ENCODE peak calls at places on chromosome 1, in nine cellular contexts. X, W, R, L, B, O, U, Z and J are unnamed samples.

GRCh38 chr1:78491311-78492071 is 717 bp downstream of the PTGFR start:
- DNase-seq in X (no peak), W (peak; percentile 46), R (peak; percentile 67), L (no peak), B (peak; percentile 61), O (no peak), U (no peak), Z (peak; percentile 63), J (no peak)

GRCh38 chr1:21325231-21325718 is 35.0 kb upstream of the ECE1 start:
- DNase-seq in X (peak; percentile 41), W (peak; percentile 46), R (no peak), L (peak; percentile 87), B (no peak), O (no peak), U (no peak), Z (no peak), J (no peak)

GRCh38 chr1:54614558-54614957 is 8.8 kb downstream of the FAM151A start:
- DNase-seq in X (no peak), W (peak; percentile 14), R (no peak), L (peak; percentile 39), B (no peak), O (no peak), U (no peak), Z (no peak), J (no peak)

GRCh38 chr1:225919906-225920305 is 4.1 kb downstream of the PYCR2 start:
- DNase-seq in X (no peak), W (peak; percentile 74), R (peak; percentile 94), L (no peak), B (peak; percentile 85), O (no peak), U (no peak), Z (peak; percentile 92), J (no peak)

GRCh38 chr1:94237291-94238226 is at the start of gene ARHGAP29:
- DNase-seq in X (peak; percentile 37), W (peak; percentile 89), R (peak; percentile 86), L (peak; percentile 93), B (peak; percentile 59), O (peak; percentile 42), U (peak; percentile 9), Z (peak; percentile 94), J (no peak)

GRCh38 chr1:35886606-35887431 is 3.8 kb downstream of the AGO1 start:
- DNase-seq in X (peak; percentile 20), W (no peak), R (peak; percentile 15), L (no peak), B (no peak), O (no peak), U (no peak), Z (no peak), J (no peak)

GRCh38 chr1:3411806-3412205 is 42.7 kb upstream of the ARHGEF16 start:
- DNase-seq in X (no peak), W (no peak), R (no peak), L (no peak), B (no peak), O (no peak), U (no peak), Z (no peak), J (no peak)

GRCh38 chr1:172449012-172449584 is 5.2 kb upstream of the PIGC start:
- DNase-seq in X (no peak), W (no peak), R (peak; percentile 21), L (no peak), B (no peak), O (no peak), U (no peak), Z (no peak), J (no peak)

GRCh38 chr1:110130113-110130591 is 17.9 kb downstream of the UBL4B start:
- DNase-seq in X (no peak), W (no peak), R (no peak), L (peak; percentile 49), B (no peak), O (no peak), U (no peak), Z (peak; percentile 74), J (no peak)

GRCh38 chr1:121458291-121459048 is 273.7 kb downstream of the SRGAP2C start:
- DNase-seq in X (no peak), W (no peak), R (no peak), L (no peak), B (no peak), O (no peak), U (no peak), Z (no peak), J (no peak)

GRCh38 chr1:217027403-217028080 is 304.3 kb upstream of the ESRRG start:
- DNase-seq in X (no peak), W (no peak), R (no peak), L (no peak), B (no peak), O (no peak), U (no peak), Z (no peak), J (peak; percentile 12)

GRCh38 chr1:227846265-227846858 is 30.9 kb downstream of the PRSS38 start:
- DNase-seq in X (no peak), W (no peak), R (no peak), L (no peak), B (no peak), O (no peak), U (no peak), Z (no peak), J (no peak)

GRCh38 chr1:62259551-62259950 is 59.7 kb downstream of the KANK4 start:
- DNase-seq in X (no peak), W (no peak), R (no peak), L (no peak), B (no peak), O (no peak), U (no peak), Z (no peak), J (no peak)

GRCh38 chr1:197423006-197423405 is 155.0 kb downstream of the CRB1 start:
- DNase-seq in X (no peak), W (no peak), R (peak; percentile 22), L (no peak), B (peak; percentile 37), O (no peak), U (no peak), Z (no peak), J (no peak)

GRCh38 chr1:61190476-61191067 is 108.2 kb downstream of the NFIA start:
- DNase-seq in X (no peak), W (no peak), R (peak; percentile 37), L (no peak), B (no peak), O (no peak), U (no peak), Z (no peak), J (no peak)

GRCh38 chr1:162091681-162092524 is 22.4 kb downstream of the NOS1AP start:
- DNase-seq in X (no peak), W (no peak), R (no peak), L (no peak), B (no peak), O (no peak), U (no peak), Z (no peak), J (no peak)

GRCh38 chr1:235943581-235944114 is 76.9 kb upstream of the LYST start:
- DNase-seq in X (no peak), W (no peak), R (peak; percentile 88), L (no peak), B (peak; percentile 76), O (no peak), U (no peak), Z (no peak), J (no peak)

GRCh38 chr1:57101171-57101570 is 135.4 kb upstream of the C8B start:
- DNase-seq in X (no peak), W (no peak), R (no peak), L (no peak), B (no peak), O (no peak), U (no peak), Z (no peak), J (no peak)

GRCh38 chr1:182080955-182081582 is 19.6 kb upstream of the ZNF648 start:
- DNase-seq in X (no peak), W (no peak), R (peak; percentile 57), L (no peak), B (peak; percentile 15), O (no peak), U (no peak), Z (no peak), J (no peak)

GRCh38 chr1:116394270-116394669 is 21.2 kb downstream of the ATP1A1 start:
- DNase-seq in X (no peak), W (no peak), R (no peak), L (no peak), B (no peak), O (no peak), U (no peak), Z (no peak), J (no peak)

GRCh38 chr1:18481190-18481920 is 625 bp downstream of the KLHDC7A start:
- DNase-seq in X (no peak), W (no peak), R (no peak), L (peak; percentile 65), B (no peak), O (no peak), U (no peak), Z (peak; percentile 84), J (no peak)

GRCh38 chr1:151196292-151196800 is 2.0 kb upstream of the PIP5K1A start:
- DNase-seq in X (no peak), W (peak; percentile 44), R (peak; percentile 89), L (peak; percentile 47), B (peak; percentile 79), O (no peak), U (peak; percentile 14), Z (peak; percentile 20), J (no peak)

GRCh38 chr1:220990417-220991337 is 111.4 kb downstream of the HLX start:
- DNase-seq in X (no peak), W (no peak), R (peak; percentile 59), L (no peak), B (no peak), O (no peak), U (no peak), Z (no peak), J (no peak)

GRCh38 chr1:46472503-46473181 is 17.0 kb upstream of the DMBX1 start:
- DNase-seq in X (no peak), W (no peak), R (no peak), L (no peak), B (no peak), O (no peak), U (no peak), Z (no peak), J (no peak)

GRCh38 chr1:58249729-58250586 is 296.6 kb downstream of the OMA1 start:
- DNase-seq in X (no peak), W (peak; percentile 43), R (peak; percentile 57), L (no peak), B (peak; percentile 25), O (no peak), U (no peak), Z (peak; percentile 68), J (no peak)

GRCh38 chr1:22225858-22226584 is 83.1 kb upstream of the WNT4 start:
- DNase-seq in X (no peak), W (no peak), R (no peak), L (no peak), B (no peak), O (no peak), U (no peak), Z (no peak), J (no peak)

GRCh38 chr1:64470670-64471217 is 815 bp downstream of the CACHD1 start:
- DNase-seq in X (no peak), W (peak; percentile 65), R (peak; percentile 30), L (peak; percentile 82), B (no peak), O (peak; percentile 4), U (no peak), Z (peak; percentile 85), J (peak; percentile 86)

GRCh38 chr1:114008352-114009041 is 29.2 kb downstream of the OLFML3 start:
- DNase-seq in X (no peak), W (no peak), R (peak; percentile 92), L (no peak), B (no peak), O (no peak), U (no peak), Z (no peak), J (no peak)

GRCh38 chr1:60423181-60423780 is 349.7 kb upstream of the C1orf87 start:
- DNase-seq in X (no peak), W (no peak), R (peak; percentile 23), L (no peak), B (no peak), O (no peak), U (no peak), Z (no peak), J (no peak)

GRCh38 chr1:153465728-153466625 is 5.5 kb upstream of the S100A7 start:
- DNase-seq in X (peak; percentile 47), W (peak; percentile 72), R (peak; percentile 66), L (peak; percentile 88), B (no peak), O (peak; percentile 43), U (peak; percentile 55), Z (no peak), J (no peak)

GRCh38 chr1:244800821-244801220 is 34.6 kb upstream of the COX20 start:
- DNase-seq in X (no peak), W (no peak), R (no peak), L (peak; percentile 52), B (no peak), O (no peak), U (no peak), Z (no peak), J (no peak)